ENCODE peak calls at places on chromosomes 1 and 21, in five cellular contexts. N is neuronal stem cell, X is mesenchymal stem cell, G is H9, I is H1. U is an unnamed sample.

GRCh38 chr1:195766709-195767108 is 841.5 kb downstream of the KCNT2 start:
- DNase-seq in N (no peak), X (peak; percentile 38), G (no peak), I (no peak), U (no peak)

GRCh38 chr21:41612674-41613250 is 104.8 kb upstream of the TMPRSS2 start:
- DNase-seq in N (peak; percentile 63), X (peak; percentile 22), G (peak; percentile 77), I (peak; percentile 88), U (peak; percentile 84)

GRCh38 chr1:115067460-115067859 is 21.8 kb downstream of the TSPAN2 start:
- DNase-seq in N (no peak), X (no peak), G (no peak), I (no peak), U (no peak)

GRCh38 chr1:10975567-10976326 is 36.7 kb upstream of the TARDBP start:
- DNase-seq in N (no peak), X (peak; percentile 72), G (no peak), I (no peak), U (no peak)

GRCh38 chr1:228194436-228194835 is 13.4 kb upstream of the OBSCN start:
- DNase-seq in N (no peak), X (no peak), G (no peak), I (no peak), U (no peak)

GRCh38 chr1:154944422-154945159 is 8.1 kb upstream of the PMVK start:
- DNase-seq in N (no peak), X (no peak), G (no peak), I (no peak), U (no peak)

GRCh38 chr21:45404726-45405270 is at the start of gene COL18A1:
- DNase-seq in N (peak; percentile 57), X (peak; percentile 64), G (peak; percentile 84), I (peak; percentile 86), U (no peak)

GRCh38 chr1:181587870-181588438 is 104.6 kb downstream of the CACNA1E start:
- DNase-seq in N (no peak), X (no peak), G (peak; percentile 52), I (peak; percentile 49), U (no peak)

GRCh38 chr1:110612060-110612745 is 6.0 kb upstream of the KCNA2 start:
- DNase-seq in N (no peak), X (no peak), G (no peak), I (no peak), U (no peak)

GRCh38 chr1:10824821-10825540 is 28.5 kb upstream of the CASZ1 start:
- DNase-seq in N (no peak), X (peak; percentile 29), G (peak; percentile 52), I (no peak), U (no peak)

GRCh38 chr1:109226078-109226445 is 12.3 kb downstream of the SARS1 start:
- DNase-seq in N (no peak), X (no peak), G (no peak), I (no peak), U (peak; percentile 73)

GRCh38 chr1:173134029-173134428 is 73.1 kb downstream of the TNFSF4 start:
- DNase-seq in N (no peak), X (peak; percentile 50), G (no peak), I (no peak), U (no peak)

GRCh38 chr1:222821239-222821638 is 6.4 kb downstream of the DISP1 start:
- DNase-seq in N (no peak), X (peak; percentile 22), G (no peak), I (no peak), U (no peak)

GRCh38 chr1:116147972-116148371 is 36.8 kb downstream of the MAB21L3 start:
- DNase-seq in N (no peak), X (no peak), G (no peak), I (no peak), U (no peak)

GRCh38 chr21:41641510-41641815 is 125.4 kb downstream of the RIPK4 start:
- DNase-seq in N (no peak), X (no peak), G (no peak), I (no peak), U (no peak)

GRCh38 chr1:29719253-29719652 is 482.9 kb downstream of the PTPRU start:
- DNase-seq in N (no peak), X (no peak), G (no peak), I (no peak), U (no peak)

GRCh38 chr1:107865627-107866026 is 99.4 kb downstream of the VAV3 start:
- DNase-seq in N (no peak), X (no peak), G (no peak), I (no peak), U (no peak)

GRCh38 chr21:46334351-46335140 is 10.6 kb downstream of the PCNT start:
- DNase-seq in N (no peak), X (no peak), G (no peak), I (no peak), U (no peak)

GRCh38 chr1:20345419-20345818 is 54.7 kb downstream of the VWA5B1 start:
- DNase-seq in N (no peak), X (no peak), G (no peak), I (no peak), U (no peak)

GRCh38 chr1:39886757-39887231 is 3.5 kb upstream of the TRIT1 start:
- DNase-seq in N (no peak), X (peak; percentile 34), G (no peak), I (no peak), U (peak; percentile 55)

GRCh38 chr1:100045206-100045605 is 75.4 kb downstream of the SLC35A3 start:
- DNase-seq in N (no peak), X (no peak), G (no peak), I (no peak), U (no peak)

GRCh38 chr1:50416150-50416527 is 7.1 kb downstream of the DMRTA2 start:
- DNase-seq in N (no peak), X (no peak), G (peak; percentile 55), I (peak; percentile 64), U (no peak)

GRCh38 chr1:169529068-169529642 is 43.4 kb upstream of the SLC19A2 start:
- DNase-seq in N (peak; percentile 12), X (no peak), G (peak; percentile 74), I (peak; percentile 52), U (peak; percentile 100)

GRCh38 chr1:21329209-21329844 is 39.1 kb upstream of the ECE1 start:
- DNase-seq in N (no peak), X (no peak), G (no peak), I (no peak), U (peak; percentile 80)

GRCh38 chr1:206911064-206911663 is 10.6 kb downstream of the FCMR start:
- DNase-seq in N (no peak), X (peak; percentile 71), G (no peak), I (no peak), U (peak; percentile 18)

GRCh38 chr1:205961970-205962820 is 18.9 kb upstream of the SLC26A9 start:
- DNase-seq in N (no peak), X (no peak), G (no peak), I (no peak), U (no peak)

GRCh38 chr1:230067441-230067870 is 418 bp downstream of the GALNT2 start:
- DNase-seq in N (peak; percentile 42), X (peak; percentile 75), G (no peak), I (peak; percentile 63), U (no peak)

GRCh38 chr21:35226960-35227741 is 178.0 kb upstream of the RUNX1 start:
- DNase-seq in N (no peak), X (no peak), G (no peak), I (no peak), U (no peak)
- H3K4me1 ChIP-seq in N (no peaks in the 10 kb centered on the region), X (peaks cover 4% of the 10 kb centered on the region), G (peaks cover 11% of the 10 kb centered on the region), I (no peaks in the 10 kb centered on the region), U (peaks cover 6% of the 10 kb centered on the region)

DNA sequence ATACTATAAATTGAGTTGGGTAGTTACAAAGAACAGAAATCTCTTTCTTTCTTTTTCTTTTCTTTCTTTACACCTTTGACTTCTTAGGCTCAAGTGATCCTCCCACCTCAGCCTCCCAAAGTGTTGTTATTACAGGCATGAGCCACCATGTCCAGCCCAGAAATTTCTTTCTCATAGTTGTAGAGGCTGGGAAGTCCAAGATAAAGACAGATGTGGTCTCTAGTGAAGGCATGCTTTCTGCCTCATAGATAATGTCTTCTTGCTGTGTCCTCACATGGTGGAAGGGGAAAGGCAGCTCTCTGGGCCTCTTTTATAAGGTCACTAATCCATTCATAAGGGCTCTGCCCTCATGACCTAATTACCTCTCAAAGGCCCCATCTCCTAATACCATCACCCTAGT is 64.1 kb upstream of the DNAJC6 start:
- DNase-seq in N (no peak), X (no peak), G (no peak), I (no peak), U (no peak)
- H3K4ac ChIP-seq in N (no peak overlapping the region), X (no peak overlapping the region), G (no peak overlapping the region), I (no peak overlapping the region), U (no peak overlapping the region)

DNA sequence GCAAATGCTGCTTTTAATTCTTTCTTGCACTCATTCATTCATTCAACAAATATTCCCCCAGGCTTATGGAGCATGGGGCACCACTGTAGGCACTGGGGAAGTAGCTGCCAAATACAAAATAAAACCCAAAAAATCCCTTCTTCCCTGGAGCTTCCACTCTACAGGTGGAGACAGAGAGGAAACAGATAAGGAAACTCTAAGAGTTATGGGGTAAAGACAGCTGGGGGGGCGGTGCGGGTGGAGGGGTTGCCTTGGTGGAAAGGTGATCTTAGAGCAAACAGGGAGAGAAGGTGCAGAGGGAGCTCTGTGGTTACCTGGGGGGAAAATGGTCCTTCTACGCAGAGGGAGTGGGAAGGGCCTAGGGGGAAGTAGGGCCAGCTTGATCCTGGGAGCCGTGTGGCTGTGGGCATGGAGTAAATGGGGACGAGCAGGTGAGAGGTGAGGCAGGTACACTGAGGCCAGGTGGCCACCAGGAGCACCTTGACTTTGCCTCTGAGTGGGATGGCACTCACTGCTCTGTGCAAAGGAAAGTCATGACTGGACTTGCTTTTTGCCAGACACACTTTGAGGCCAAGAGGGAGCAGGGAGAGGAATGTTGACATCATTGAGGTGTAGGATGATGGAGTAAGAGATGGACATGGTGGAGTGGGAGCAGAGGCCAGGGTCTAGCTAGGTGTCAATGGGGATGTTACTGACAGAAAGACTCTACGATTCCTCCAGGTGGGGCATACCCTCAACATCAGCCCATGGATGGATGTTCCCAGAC is 152.0 kb downstream of the ETS2 start:
- DNase-seq in N (no peak), X (no peak), G (no peak), I (no peak), U (no peak)
- H2BK12ac ChIP-seq in N (peak overlapping the region; percentile 65), X (peak overlapping the region; percentile 80), G (no peak overlapping the region), I (peak overlapping the region; percentile 65), U (peak overlapping the region; percentile 16)

GRCh38 chr1:162631546-162632233 is 574 bp upstream of the DDR2 start:
- DNase-seq in N (no peak), X (peak; percentile 75), G (no peak), I (no peak), U (no peak)

GRCh38 chr1:162626733-162627132 is 5.5 kb upstream of the DDR2 start:
- DNase-seq in N (no peak), X (no peak), G (no peak), I (no peak), U (no peak)

GRCh38 chr1:162629651-162630050 is 2.6 kb upstream of the DDR2 start:
- DNase-seq in N (no peak), X (peak; percentile 92), G (no peak), I (no peak), U (no peak)

GRCh38 chr1:162627662-162628296 is 4.5 kb upstream of the DDR2 start:
- DNase-seq in N (no peak), X (no peak), G (no peak), I (no peak), U (peak; percentile 45)

DNA sequence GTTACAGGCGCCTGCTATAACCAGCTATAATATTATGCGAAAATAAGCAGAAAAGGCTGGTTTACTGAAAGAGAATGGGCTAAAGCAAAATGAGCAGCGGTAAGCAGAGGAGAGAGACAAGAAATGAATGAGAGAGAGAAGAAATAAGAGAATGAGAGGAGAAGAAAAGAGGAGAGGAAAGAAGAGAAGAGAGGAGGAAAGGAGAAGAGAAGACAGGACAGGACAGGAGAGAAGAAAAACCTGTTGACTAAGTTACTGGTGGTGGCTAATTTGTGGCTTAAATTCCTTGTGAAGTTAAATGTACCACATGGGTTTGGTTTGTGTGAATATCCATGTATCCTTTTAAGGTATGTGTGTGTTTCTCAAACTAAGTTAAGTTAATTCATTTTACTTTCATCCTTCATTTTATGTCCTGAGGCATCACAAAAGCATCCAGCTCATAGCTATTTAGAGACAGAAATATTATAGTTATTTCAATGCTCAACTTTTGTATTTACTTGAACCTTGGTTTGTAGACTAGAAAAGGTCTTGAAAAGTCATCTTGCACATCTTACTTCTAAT is 3.1 kb upstream of the DDR2 start:
- DNase-seq in N (no peak), X (no peak), G (no peak), I (no peak), U (no peak)
- H3K4me1 ChIP-seq in N (peaks cover 2% of the 10 kb centered on the region), X (peaks cover 5% of the 10 kb centered on the region), G (peaks cover 4% of the 10 kb centered on the region), I (no peaks in the 10 kb centered on the region), U (peaks cover 5% of the 10 kb centered on the region)